ENCODE peak calls at places on chromosomes 2 and 18, in nine cellular contexts. One of them, this sample, is unnamed.
A peak's percentile ranks its signal among the peaks of the same experiment; 100 is the strongest.

GRCh38 chr2:57886196-57886786 is 160.3 kb upstream of the VRK2 start:
- DNase-seq in left lung: peak; percentile 20
- DNase-seq in neuronal stem cell: no peak
- DNase-seq in GM23338: no peak
- DNase-seq in psoas muscle: no peak
- DNase-seq in H1: no peak
- DNase-seq in A549: no peak
- DNase-seq in left ventricle myocardium inferior: no peak
- DNase-seq in ovary: no peak
- DNase-seq in this sample: no peak

GRCh38 chr2:236769981-236770671 is 200.5 kb downstream of the ACKR3 start:
- DNase-seq in left lung: no peak
- DNase-seq in neuronal stem cell: no peak
- DNase-seq in GM23338: no peak
- DNase-seq in psoas muscle: no peak
- DNase-seq in H1: peak; percentile 33
- DNase-seq in A549: peak; percentile 69
- DNase-seq in left ventricle myocardium inferior: no peak
- DNase-seq in ovary: no peak
- DNase-seq in this sample: no peak

GRCh38 chr18:23250893-23251656 is 115.8 kb downstream of the CABLES1 start:
- DNase-seq in left lung: peak; percentile 82
- DNase-seq in neuronal stem cell: no peak
- DNase-seq in GM23338: no peak
- DNase-seq in psoas muscle: no peak
- DNase-seq in H1: no peak
- DNase-seq in A549: no peak
- DNase-seq in left ventricle myocardium inferior: peak; percentile 28
- DNase-seq in ovary: no peak
- DNase-seq in this sample: no peak

GRCh38 chr2:48450936-48451602 is 78.9 kb upstream of the STON1 start:
- DNase-seq in left lung: no peak
- DNase-seq in neuronal stem cell: no peak
- DNase-seq in GM23338: no peak
- DNase-seq in psoas muscle: no peak
- DNase-seq in H1: no peak
- DNase-seq in A549: no peak
- DNase-seq in left ventricle myocardium inferior: no peak
- DNase-seq in ovary: no peak
- DNase-seq in this sample: no peak

GRCh38 chr18:24657461-24657860 is 197.0 kb downstream of the HRH4 start:
- DNase-seq in left lung: peak; percentile 69
- DNase-seq in neuronal stem cell: no peak
- DNase-seq in GM23338: no peak
- DNase-seq in psoas muscle: no peak
- DNase-seq in H1: no peak
- DNase-seq in A549: no peak
- DNase-seq in left ventricle myocardium inferior: peak; percentile 22
- DNase-seq in ovary: peak; percentile 16
- DNase-seq in this sample: no peak

GRCh38 chr2:98749053-98749450 is 18.1 kb upstream of the MGAT4A start:
- DNase-seq in left lung: no peak
- DNase-seq in neuronal stem cell: no peak
- DNase-seq in GM23338: no peak
- DNase-seq in psoas muscle: no peak
- DNase-seq in H1: no peak
- DNase-seq in A549: no peak
- DNase-seq in left ventricle myocardium inferior: no peak
- DNase-seq in ovary: no peak
- DNase-seq in this sample: no peak

GRCh38 chr2:11683486-11683885 is 13.5 kb upstream of the NTSR2 start:
- DNase-seq in left lung: no peak
- DNase-seq in neuronal stem cell: no peak
- DNase-seq in GM23338: peak; percentile 82
- DNase-seq in psoas muscle: no peak
- DNase-seq in H1: no peak
- DNase-seq in A549: no peak
- DNase-seq in left ventricle myocardium inferior: no peak
- DNase-seq in ovary: no peak
- DNase-seq in this sample: no peak

GRCh38 chr2:105329561-105330495 is at the start of gene TGFBRAP1:
- DNase-seq in left lung: peak; percentile 93
- DNase-seq in neuronal stem cell: peak; percentile 41
- DNase-seq in GM23338: peak; percentile 71
- DNase-seq in psoas muscle: peak; percentile 72
- DNase-seq in H1: no peak
- DNase-seq in A549: peak; percentile 16
- DNase-seq in left ventricle myocardium inferior: peak; percentile 60
- DNase-seq in ovary: peak; percentile 68
- DNase-seq in this sample: no peak

GRCh38 chr18:60377778-60378469 is 5.3 kb upstream of the MC4R start:
- DNase-seq in left lung: no peak
- DNase-seq in neuronal stem cell: no peak
- DNase-seq in GM23338: no peak
- DNase-seq in psoas muscle: no peak
- DNase-seq in H1: no peak
- DNase-seq in A549: no peak
- DNase-seq in left ventricle myocardium inferior: no peak
- DNase-seq in ovary: no peak
- DNase-seq in this sample: no peak

GRCh38 chr2:97747285-97747684 is 33.9 kb downstream of the ZAP70 start:
- DNase-seq in left lung: no peak
- DNase-seq in neuronal stem cell: no peak
- DNase-seq in GM23338: no peak
- DNase-seq in psoas muscle: no peak
- DNase-seq in H1: no peak
- DNase-seq in A549: no peak
- DNase-seq in left ventricle myocardium inferior: no peak
- DNase-seq in ovary: no peak
- DNase-seq in this sample: no peak

GRCh38 chr2:229376866-229377265 is 105.8 kb upstream of the PID1 start:
- DNase-seq in left lung: no peak
- DNase-seq in neuronal stem cell: no peak
- DNase-seq in GM23338: no peak
- DNase-seq in psoas muscle: no peak
- DNase-seq in H1: no peak
- DNase-seq in A549: no peak
- DNase-seq in left ventricle myocardium inferior: no peak
- DNase-seq in ovary: no peak
- DNase-seq in this sample: no peak

GRCh38 chr2:11532434-11533055 is 1.3 kb upstream of the GREB1 start:
- DNase-seq in left lung: no peak
- DNase-seq in neuronal stem cell: no peak
- DNase-seq in GM23338: no peak
- DNase-seq in psoas muscle: no peak
- DNase-seq in H1: no peak
- DNase-seq in A549: no peak
- DNase-seq in left ventricle myocardium inferior: no peak
- DNase-seq in ovary: no peak
- DNase-seq in this sample: no peak

GRCh38 chr18:48293954-48294893 is 115.0 kb downstream of the ZBTB7C start:
- DNase-seq in left lung: no peak
- DNase-seq in neuronal stem cell: no peak
- DNase-seq in GM23338: no peak
- DNase-seq in psoas muscle: peak; percentile 82
- DNase-seq in H1: no peak
- DNase-seq in A549: no peak
- DNase-seq in left ventricle myocardium inferior: no peak
- DNase-seq in ovary: no peak
- DNase-seq in this sample: no peak

GRCh38 chr2:239469101-239469960 is 68.5 kb upstream of the HDAC4 start:
- DNase-seq in left lung: no peak
- DNase-seq in neuronal stem cell: no peak
- DNase-seq in GM23338: no peak
- DNase-seq in psoas muscle: no peak
- DNase-seq in H1: no peak
- DNase-seq in A549: no peak
- DNase-seq in left ventricle myocardium inferior: no peak
- DNase-seq in ovary: peak; percentile 5
- DNase-seq in this sample: no peak

GRCh38 chr2:158742536-158742935 is 52.6 kb upstream of the DAPL1 start:
- DNase-seq in left lung: no peak
- DNase-seq in neuronal stem cell: no peak
- DNase-seq in GM23338: no peak
- DNase-seq in psoas muscle: no peak
- DNase-seq in H1: no peak
- DNase-seq in A549: no peak
- DNase-seq in left ventricle myocardium inferior: no peak
- DNase-seq in ovary: no peak
- DNase-seq in this sample: no peak

GRCh38 chr2:122368576-122369243 is 613.3 kb downstream of the TSN start:
- DNase-seq in left lung: no peak
- DNase-seq in neuronal stem cell: no peak
- DNase-seq in GM23338: peak; percentile 1
- DNase-seq in psoas muscle: no peak
- DNase-seq in H1: no peak
- DNase-seq in A549: no peak
- DNase-seq in left ventricle myocardium inferior: no peak
- DNase-seq in ovary: no peak
- DNase-seq in this sample: no peak

DNA sequence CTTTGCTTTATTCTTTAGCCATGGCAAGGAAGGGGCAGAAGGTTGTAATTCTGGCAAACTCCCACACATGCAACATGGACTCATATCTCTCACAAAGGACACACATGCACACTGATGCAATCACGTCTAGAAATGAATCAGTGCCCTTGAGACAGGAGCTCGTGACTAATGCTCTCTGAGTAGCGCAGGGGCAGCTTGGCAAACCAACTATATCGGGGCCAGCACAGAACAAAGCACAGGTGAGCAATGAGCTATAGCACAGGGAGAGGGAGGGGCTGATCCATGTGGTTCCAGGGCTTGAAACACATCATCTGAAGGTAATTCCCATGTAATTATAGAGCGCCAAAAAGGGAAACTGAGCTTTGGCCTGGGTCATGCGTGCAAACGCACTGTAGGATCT is 165.2 kb upstream of the KLF7 start:
- DNase-seq in left lung: no peak
- DNase-seq in neuronal stem cell: no peak
- DNase-seq in GM23338: no peak
- DNase-seq in psoas muscle: no peak
- DNase-seq in H1: no peak
- DNase-seq in A549: peak; percentile 25
- DNase-seq in left ventricle myocardium inferior: no peak
- DNase-seq in ovary: no peak
- DNase-seq in this sample: no peak
- H3K27ac ChIP-seq in left lung: no peak overlapping the region
- H3K27ac ChIP-seq in neuronal stem cell: no peak overlapping the region
- H3K27ac ChIP-seq in GM23338: no peak overlapping the region
- H3K27ac ChIP-seq in psoas muscle: no peak overlapping the region
- H3K27ac ChIP-seq in H1: no peak overlapping the region
- H3K27ac ChIP-seq in A549: peak overlapping the region; percentile 84
- H3K27ac ChIP-seq in left ventricle myocardium inferior: no peak overlapping the region
- H3K27ac ChIP-seq in ovary: no peak overlapping the region
- H3K27ac ChIP-seq in this sample: no peak overlapping the region

GRCh38 chr18:3455090-3455640 is 5.2 kb downstream of the TGIF1 start:
- DNase-seq in left lung: no peak
- DNase-seq in neuronal stem cell: no peak
- DNase-seq in GM23338: peak; percentile 64
- DNase-seq in psoas muscle: no peak
- DNase-seq in H1: no peak
- DNase-seq in A549: no peak
- DNase-seq in left ventricle myocardium inferior: no peak
- DNase-seq in ovary: no peak
- DNase-seq in this sample: no peak
- H3K4me1 ChIP-seq in left lung: peaks cover 28% of the 10 kb centered on the region
- H3K4me1 ChIP-seq in neuronal stem cell: peaks cover 19% of the 10 kb centered on the region
- H3K4me1 ChIP-seq in GM23338: peaks cover 44% of the 10 kb centered on the region
- H3K4me1 ChIP-seq in psoas muscle: peaks cover 32% of the 10 kb centered on the region
- H3K4me1 ChIP-seq in H1: peaks cover 25% of the 10 kb centered on the region
- H3K4me1 ChIP-seq in A549: peaks cover 32% of the 10 kb centered on the region
- H3K4me1 ChIP-seq in left ventricle myocardium inferior: peaks cover 65% of the 10 kb centered on the region
- H3K4me1 ChIP-seq in ovary: peaks cover 3% of the 10 kb centered on the region
- H3K4me1 ChIP-seq in this sample: peaks cover 2% of the 10 kb centered on the region

GRCh38 chr2:74043345-74044329 is 58.9 kb downstream of the TET3 start:
- DNase-seq in left lung: no peak
- DNase-seq in neuronal stem cell: no peak
- DNase-seq in GM23338: peak; percentile 31
- DNase-seq in psoas muscle: no peak
- DNase-seq in H1: no peak
- DNase-seq in A549: no peak
- DNase-seq in left ventricle myocardium inferior: no peak
- DNase-seq in ovary: no peak
- DNase-seq in this sample: no peak

GRCh38 chr2:74047152-74047551 is 62.4 kb downstream of the TET3 start:
- DNase-seq in left lung: peak; percentile 63
- DNase-seq in neuronal stem cell: no peak
- DNase-seq in GM23338: no peak
- DNase-seq in psoas muscle: no peak
- DNase-seq in H1: no peak
- DNase-seq in A549: no peak
- DNase-seq in left ventricle myocardium inferior: no peak
- DNase-seq in ovary: no peak
- DNase-seq in this sample: no peak

GRCh38 chr2:74044999-74045398 is 60.3 kb downstream of the TET3 start:
- DNase-seq in left lung: no peak
- DNase-seq in neuronal stem cell: no peak
- DNase-seq in GM23338: no peak
- DNase-seq in psoas muscle: no peak
- DNase-seq in H1: no peak
- DNase-seq in A549: no peak
- DNase-seq in left ventricle myocardium inferior: no peak
- DNase-seq in ovary: no peak
- DNase-seq in this sample: no peak

GRCh38 chr2:74046441-74046840 is 61.7 kb downstream of the TET3 start:
- DNase-seq in left lung: peak; percentile 72
- DNase-seq in neuronal stem cell: no peak
- DNase-seq in GM23338: no peak
- DNase-seq in psoas muscle: no peak
- DNase-seq in H1: no peak
- DNase-seq in A549: no peak
- DNase-seq in left ventricle myocardium inferior: no peak
- DNase-seq in ovary: no peak
- DNase-seq in this sample: no peak

GRCh38 chr2:74045454-74045853 is 60.7 kb downstream of the TET3 start:
- DNase-seq in left lung: no peak
- DNase-seq in neuronal stem cell: no peak
- DNase-seq in GM23338: no peak
- DNase-seq in psoas muscle: no peak
- DNase-seq in H1: no peak
- DNase-seq in A549: no peak
- DNase-seq in left ventricle myocardium inferior: no peak
- DNase-seq in ovary: no peak
- DNase-seq in this sample: no peak
- H3K27ac ChIP-seq in left lung: no peak overlapping the region
- H3K27ac ChIP-seq in neuronal stem cell: no peak overlapping the region
- H3K27ac ChIP-seq in GM23338: no peak overlapping the region
- H3K27ac ChIP-seq in psoas muscle: no peak overlapping the region
- H3K27ac ChIP-seq in H1: no peak overlapping the region
- H3K27ac ChIP-seq in A549: no peak overlapping the region
- H3K27ac ChIP-seq in left ventricle myocardium inferior: no peak overlapping the region
- H3K27ac ChIP-seq in ovary: no peak overlapping the region
- H3K27ac ChIP-seq in this sample: no peak overlapping the region

DNA sequence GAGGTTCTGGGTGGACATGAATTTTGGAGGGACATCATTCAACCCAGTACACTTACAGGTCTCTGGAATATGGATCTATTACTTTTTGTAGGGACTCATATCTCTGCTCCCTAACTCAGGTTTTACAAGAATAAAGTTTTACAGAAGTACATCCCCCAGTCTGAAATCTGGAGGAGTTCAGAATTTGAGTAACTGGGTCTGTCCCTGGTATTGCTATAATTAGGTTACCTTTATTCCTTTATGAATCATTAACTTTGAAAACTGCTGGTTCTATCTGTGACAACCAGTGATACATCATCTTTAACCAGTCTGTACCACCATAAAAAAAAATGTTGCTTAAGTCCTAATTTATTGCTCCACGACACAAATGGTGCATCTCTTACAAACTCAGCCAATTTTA is 59.9 kb downstream of the INSIG2 start:
- DNase-seq in left lung: no peak
- DNase-seq in neuronal stem cell: no peak
- DNase-seq in GM23338: no peak
- DNase-seq in psoas muscle: no peak
- DNase-seq in H1: no peak
- DNase-seq in A549: no peak
- DNase-seq in left ventricle myocardium inferior: no peak
- DNase-seq in ovary: no peak
- DNase-seq in this sample: no peak
- H3K4me1 ChIP-seq in left lung: no peaks in the 10 kb centered on the region
- H3K4me1 ChIP-seq in neuronal stem cell: no peaks in the 10 kb centered on the region
- H3K4me1 ChIP-seq in GM23338: no peaks in the 10 kb centered on the region
- H3K4me1 ChIP-seq in psoas muscle: no peaks in the 10 kb centered on the region
- H3K4me1 ChIP-seq in H1: no peaks in the 10 kb centered on the region
- H3K4me1 ChIP-seq in A549: no peaks in the 10 kb centered on the region
- H3K4me1 ChIP-seq in left ventricle myocardium inferior: no peaks in the 10 kb centered on the region
- H3K4me1 ChIP-seq in ovary: no peaks in the 10 kb centered on the region
- H3K4me1 ChIP-seq in this sample: no peaks in the 10 kb centered on the region

This sample was measured in iPS DF 6.9.